ENCODE peak calls at places on chromosomes 6 and 20, in four cellular contexts. One of them, this sample, is unnamed.

GRCh38 chr6:140979642-140980091 is 1153.1 kb upstream of the GJE1 start:
- DNase-seq in GM12878: no peak
- DNase-seq in SK-N-SH: no peak
- DNase-seq in K562: no peak
- DNase-seq in this sample: no peak

GRCh38 chr6:108942556-108943492 is 94.6 kb downstream of the ARMC2 start:
- DNase-seq in GM12878: no peak
- DNase-seq in K562: no peak
- DNase-seq in SK-N-SH: peak; percentile 51
- DNase-seq in this sample: no peak

GRCh38 chr20:19549896-19550295 is 208.2 kb upstream of the RIN2 start:
- DNase-seq in SK-N-SH: no peak
- DNase-seq in GM12878: no peak
- DNase-seq in K562: no peak
- DNase-seq in this sample: no peak

GRCh38 chr20:34578040-34578439 is 19.5 kb downstream of the MAP1LC3A start:
- DNase-seq in GM12878: no peak
- DNase-seq in K562: no peak
- DNase-seq in SK-N-SH: no peak
- DNase-seq in this sample: no peak

GRCh38 chr6:105005446-105005845 is 48.5 kb downstream of the LIN28B start:
- DNase-seq in K562: no peak
- DNase-seq in SK-N-SH: no peak
- DNase-seq in GM12878: no peak
- DNase-seq in this sample: no peak

GRCh38 chr6:72363844-72364740 is 257.8 kb upstream of the KCNQ5 start:
- DNase-seq in SK-N-SH: no peak
- DNase-seq in K562: no peak
- DNase-seq in GM12878: no peak
- DNase-seq in this sample: no peak

GRCh38 chr20:59165389-59165785 is 1.8 kb downstream of the ZNF831 start:
- DNase-seq in SK-N-SH: no peak
- DNase-seq in GM12878: no peak
- DNase-seq in K562: no peak
- DNase-seq in this sample: no peak

GRCh38 chr6:163971841-163972838 is 557.6 kb downstream of the QKI start:
- DNase-seq in GM12878: no peak
- DNase-seq in SK-N-SH: no peak
- DNase-seq in K562: no peak
- DNase-seq in this sample: no peak

GRCh38 chr6:13295576-13295975 is 32.8 kb downstream of the TBC1D7 start:
- DNase-seq in GM12878: no peak
- DNase-seq in SK-N-SH: no peak
- DNase-seq in K562: no peak
- DNase-seq in this sample: no peak

GRCh38 chr6:90610671-90611542 is 24.0 kb upstream of the MAP3K7 start:
- DNase-seq in K562: peak; percentile 27
- DNase-seq in GM12878: no peak
- DNase-seq in SK-N-SH: peak; percentile 59
- DNase-seq in this sample: peak; percentile 77

GRCh38 chr6:89347825-89348224 is 4.7 kb downstream of the UBE2J1 start:
- DNase-seq in SK-N-SH: no peak
- DNase-seq in GM12878: no peak
- DNase-seq in K562: no peak
- DNase-seq in this sample: no peak

GRCh38 chr6:89351632-89352328 is 742 bp downstream of the UBE2J1 start:
- DNase-seq in SK-N-SH: peak; percentile 34
- DNase-seq in K562: no peak
- DNase-seq in GM12878: no peak
- DNase-seq in this sample: no peak

GRCh38 chr6:89350281-89351037 is 2.1 kb downstream of the UBE2J1 start:
- DNase-seq in GM12878: no peak
- DNase-seq in K562: no peak
- DNase-seq in SK-N-SH: no peak
- DNase-seq in this sample: no peak

GRCh38 chr6:89346433-89346832 is 6.1 kb downstream of the UBE2J1 start:
- DNase-seq in SK-N-SH: no peak
- DNase-seq in GM12878: no peak
- DNase-seq in K562: no peak
- DNase-seq in this sample: no peak

GRCh38 chr6:89348372-89348771 is 4.2 kb downstream of the UBE2J1 start:
- DNase-seq in GM12878: no peak
- DNase-seq in SK-N-SH: no peak
- DNase-seq in K562: no peak
- DNase-seq in this sample: no peak
- TF ChIP-seq NRF1 in GM12878: no peak
- TF ChIP-seq NRF1 in SK-N-SH: no peak
- TF ChIP-seq NRF1 in K562: no peak
- TF ChIP-seq NRF1 in this sample: no peak

DNA sequence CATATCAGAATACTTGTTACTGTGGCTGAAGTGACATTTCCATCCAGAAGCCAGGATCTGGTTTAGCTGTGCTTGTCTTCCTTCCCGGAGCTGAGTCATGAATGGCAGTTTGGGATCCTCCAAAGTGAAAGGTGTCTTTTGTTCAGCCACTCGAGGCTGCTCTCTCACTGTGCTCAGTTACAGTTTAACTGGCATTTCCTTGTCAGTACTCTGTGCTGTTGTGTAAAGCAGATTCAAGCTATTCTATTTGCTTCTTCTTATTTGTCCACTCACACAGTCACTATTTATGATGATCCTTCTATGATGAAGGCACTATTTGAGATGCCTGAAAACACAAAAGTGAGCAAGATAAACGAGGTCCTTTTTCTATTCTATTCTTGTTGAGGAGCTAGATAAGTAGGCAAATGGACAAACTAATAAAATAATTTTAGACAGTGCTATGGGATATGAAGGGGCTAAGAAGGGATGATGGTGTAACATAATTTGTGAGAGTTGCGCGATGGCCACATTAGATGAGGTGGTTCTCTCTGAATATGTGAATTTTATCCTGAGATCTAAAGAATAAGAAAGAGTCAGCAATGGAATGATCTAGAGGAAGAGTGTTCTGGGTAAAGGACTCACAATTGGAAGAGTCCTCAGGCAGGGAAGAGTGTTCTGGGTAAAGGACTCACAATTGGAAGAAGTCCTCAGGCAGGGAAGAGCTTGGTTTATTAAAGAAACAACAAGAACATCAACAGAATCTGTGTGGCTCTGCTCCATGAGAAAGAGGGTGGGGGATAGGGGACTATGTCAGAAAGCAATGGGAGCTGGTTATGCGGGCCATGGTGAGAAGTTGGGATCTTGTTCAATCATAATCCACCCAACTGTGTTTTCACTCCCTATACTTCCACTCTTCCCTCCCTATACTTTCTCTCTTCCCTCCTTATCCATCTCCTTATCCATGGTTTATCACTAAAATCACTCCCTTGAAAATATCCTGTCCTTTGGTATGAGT is 40.1 kb downstream of the CYP24A1 start:
- DNase-seq in GM12878: no peak
- DNase-seq in SK-N-SH: no peak
- DNase-seq in K562: no peak
- DNase-seq in this sample: no peak
- H3K4me3 ChIP-seq in GM12878: no peak overlapping the region
- H3K4me3 ChIP-seq in SK-N-SH: no peak overlapping the region
- H3K4me3 ChIP-seq in K562: no peak overlapping the region
- H3K4me3 ChIP-seq in this sample: no peak overlapping the region

GRCh38 chr20:2084703-2085102 is 16.9 kb upstream of the STK35 start:
- DNase-seq in GM12878: no peak
- DNase-seq in K562: no peak
- DNase-seq in SK-N-SH: no peak
- DNase-seq in this sample: no peak

GRCh38 chr20:2086177-2086979 is 15.2 kb upstream of the STK35 start:
- DNase-seq in SK-N-SH: no peak
- DNase-seq in GM12878: no peak
- DNase-seq in K562: no peak
- DNase-seq in this sample: no peak

DNA sequence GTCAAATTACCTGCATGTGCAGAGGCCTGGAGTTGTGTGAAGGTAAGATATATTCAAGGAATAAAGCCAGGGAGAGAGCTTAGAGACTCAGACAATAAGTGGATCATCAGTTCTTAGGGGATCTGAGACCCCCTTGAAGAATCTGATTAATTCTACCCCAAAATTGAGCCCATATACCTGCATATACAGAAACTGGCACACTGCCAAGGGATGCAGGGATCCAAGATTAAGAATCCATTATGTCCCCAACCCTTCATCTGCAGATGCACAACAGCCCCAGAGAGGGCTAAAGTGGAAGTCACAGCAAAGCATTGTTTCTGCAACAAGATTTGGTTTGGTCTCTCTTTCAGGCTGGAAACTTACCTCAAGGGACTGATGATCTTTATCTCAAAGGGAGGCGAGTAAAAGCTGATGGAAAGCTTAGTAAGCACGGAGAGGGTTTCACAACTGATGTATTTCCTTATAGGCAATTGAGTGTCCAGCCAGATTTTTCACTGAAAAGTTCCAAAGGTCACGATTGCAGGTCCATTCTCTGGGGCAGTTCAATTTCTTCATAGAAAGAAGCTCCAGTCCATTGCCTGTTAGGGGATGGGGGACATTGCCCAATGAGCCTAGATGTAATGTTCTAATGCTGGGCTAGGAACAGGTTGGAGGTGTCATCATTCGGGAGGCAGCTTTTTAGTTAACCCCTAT is 20.9 kb upstream of the STK35 start:
- DNase-seq in SK-N-SH: no peak
- DNase-seq in K562: no peak
- DNase-seq in GM12878: no peak
- DNase-seq in this sample: no peak
- TF ChIP-seq NRF1 in SK-N-SH: no peak
- TF ChIP-seq NRF1 in K562: no peak
- TF ChIP-seq NRF1 in GM12878: no peak
- TF ChIP-seq NRF1 in this sample: no peak

DNA sequence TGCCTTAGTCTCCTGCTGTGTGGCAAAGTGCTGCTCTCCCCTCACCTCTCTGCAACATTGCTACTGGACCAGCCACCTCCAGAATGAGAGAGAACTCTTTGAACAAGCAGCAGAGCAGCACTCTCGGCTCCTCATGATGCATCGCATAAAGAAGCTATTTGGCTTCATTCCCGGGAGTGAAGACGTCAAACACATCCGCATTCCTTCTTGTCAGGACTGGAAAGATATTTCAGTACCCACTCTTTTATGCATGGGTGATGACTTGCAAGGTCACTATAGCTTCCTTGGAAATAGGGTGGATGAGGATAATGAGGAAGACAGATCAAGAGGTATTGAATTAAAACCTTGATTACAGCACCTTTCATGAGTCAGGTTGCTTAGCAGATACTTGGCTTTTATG is 4.3 kb downstream of the CALHM4 start:
- DNase-seq in K562: no peak
- DNase-seq in GM12878: no peak
- DNase-seq in SK-N-SH: no peak
- DNase-seq in this sample: no peak
- H3K4me3 ChIP-seq in K562: no peak overlapping the region
- H3K4me3 ChIP-seq in GM12878: no peak overlapping the region
- H3K4me3 ChIP-seq in SK-N-SH: no peak overlapping the region
- H3K4me3 ChIP-seq in this sample: no peak overlapping the region